ENCODE peak calls at places on chromosomes 13 and 19, in eight cellular contexts. W is HCT116, B is endothelial cell of umbilical vein, Y is SK-N-SH, V is WTC11, Z is A549, Q is K562, S is H1. U is an unnamed sample.

GRCh38 chr13:106187501-106187900 is 348.0 kb downstream of the EFNB2 start:
- DNase-seq in W (no peak), B (no peak), Y (no peak), V (no peak), Z (no peak), Q (no peak), S (no peak), U (peak; percentile 31)

GRCh38 chr19:46620267-46620666 is 4.6 kb downstream of the PTGIR start:
- DNase-seq in W (no peak), B (no peak), Y (no peak), V (no peak), Z (no peak), Q (no peak), S (no peak), U (no peak)

GRCh38 chr19:56966225-56966696 is 125.7 kb upstream of the PEG3 start:
- DNase-seq in W (no peak), B (no peak), Y (peak; percentile 29), V (no peak), Z (no peak), Q (no peak), S (no peak), U (no peak)

GRCh38 chr19:40716031-40716654 is 543 bp downstream of the COQ8B start:
- DNase-seq in W (peak; percentile 72), B (peak; percentile 90), Y (no peak), V (no peak), Z (peak; percentile 93), Q (peak; percentile 79), S (peak; percentile 49), U (no peak)

GRCh38 chr19:50414850-50415660 is 3.7 kb upstream of the SPIB start:
- DNase-seq in W (peak; percentile 16), B (peak; percentile 60), Y (peak; percentile 92), V (peak; percentile 95), Z (peak; percentile 86), Q (peak; percentile 92), S (peak; percentile 98), U (peak; percentile 60)

GRCh38 chr13:85255978-85256377 is 543.2 kb downstream of the SLITRK6 start:
- DNase-seq in W (no peak), B (no peak), Y (no peak), V (no peak), Z (no peak), Q (no peak), S (no peak), U (no peak)

GRCh38 chr13:91133941-91134772 is 213.3 kb upstream of the MIR17HG start:
- DNase-seq in W (peak; percentile 45), B (peak; percentile 63), Y (peak; percentile 37), V (peak; percentile 36), Z (peak; percentile 57), Q (peak; percentile 88), S (no peak), U (peak; percentile 53)

GRCh38 chr13:96431044-96431581 is 341.2 kb downstream of the HS6ST3 start:
- DNase-seq in W (no peak), B (no peak), Y (no peak), V (no peak), Z (peak; percentile 2), Q (no peak), S (no peak), U (peak; percentile 4)

GRCh38 chr13:76820759-76821158 is 65.4 kb downstream of the KCTD12 start:
- DNase-seq in W (no peak), B (no peak), Y (no peak), V (no peak), Z (no peak), Q (no peak), S (no peak), U (no peak)
- TF ChIP-seq CTCF in W (no peak), B (no peak), Y (no peak), V (no peak), Z (no peak), Q (no peak), S (no peak), U (no peak)

GRCh38 chr19:5806905-5807304 is 2.0 kb downstream of the NRTN start:
- DNase-seq in W (no peak), B (no peak), Y (no peak), V (no peak), Z (no peak), Q (no peak), S (no peak), U (no peak)

GRCh38 chr19:5803752-5804515 is 933 bp upstream of the NRTN start:
- DNase-seq in W (peak; percentile 78), B (peak; percentile 89), Y (peak; percentile 99), V (peak; percentile 99), Z (peak; percentile 87), Q (peak; percentile 97), S (peak; percentile 100), U (peak; percentile 89)

GRCh38 chr19:5804516-5805464 is at the start of gene NRTN:
- DNase-seq in W (no peak), B (no peak), Y (peak; percentile 82), V (peak; percentile 65), Z (no peak), Q (peak; percentile 72), S (peak; percentile 77), U (no peak)

GRCh38 chr19:5806133-5806489 is 1.2 kb downstream of the NRTN start:
- DNase-seq in W (no peak), B (no peak), Y (no peak), V (no peak), Z (no peak), Q (no peak), S (no peak), U (no peak)

GRCh38 chr19:5805465-5806132 is 732 bp downstream of the NRTN start:
- DNase-seq in W (no peak), B (peak; percentile 34), Y (peak; percentile 91), V (peak; percentile 95), Z (peak; percentile 62), Q (peak; percentile 87), S (peak; percentile 94), U (peak; percentile 71)
- TF ChIP-seq MAX in W (no peak), B (no peak), Y (no peak), V (no peak), Z (no peak), Q (peak; percentile 58), S (peak; percentile 44), U (peak; percentile 38)

DNA sequence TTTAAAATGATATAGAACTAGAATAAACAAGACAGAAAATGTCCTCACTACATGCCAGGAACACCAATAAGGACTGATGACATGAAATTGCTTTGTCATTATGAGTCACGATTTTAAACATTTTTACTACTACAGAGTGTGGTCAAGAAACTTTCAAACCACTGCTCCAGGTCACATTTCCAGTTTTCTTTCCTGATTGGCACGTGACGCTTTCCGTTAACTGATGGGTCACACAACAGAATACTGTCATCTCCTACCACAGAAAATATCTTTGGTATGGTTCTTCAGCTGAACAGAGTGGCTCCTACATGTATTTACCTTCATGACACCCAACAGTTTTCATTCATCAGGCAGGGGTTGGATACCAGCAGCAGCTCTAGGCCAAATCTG is 147.2 kb downstream of the RNF17 start:
- DNase-seq in W (no peak), B (no peak), Y (no peak), V (no peak), Z (peak; percentile 64), Q (peak; percentile 52), S (no peak), U (peak; percentile 83)
- TF ChIP-seq CTCF in W (no peak), B (no peak), Y (no peak), V (no peak), Z (no peak), Q (no peak), S (no peak), U (no peak)

GRCh38 chr19:18520848-18521691 is 800 bp downstream of the ELL start:
- DNase-seq in W (no peak), B (peak; percentile 22), Y (no peak), V (peak; percentile 42), Z (no peak), Q (peak; percentile 50), S (peak; percentile 59), U (peak; percentile 46)
- TF ChIP-seq MAX in W (no peak), B (no peak), Y (no peak), V (no peak), Z (no peak), Q (no peak), S (no peak), U (no peak)

GRCh38 chr19:54162241-54162805 is 2.8 kb upstream of the LENG1 start:
- DNase-seq in W (peak; percentile 65), B (peak; percentile 82), Y (peak; percentile 79), V (peak; percentile 87), Z (peak; percentile 89), Q (peak; percentile 90), S (peak; percentile 87), U (peak; percentile 89)

GRCh38 chr19:54160948-54161347 is 1.4 kb upstream of the LENG1 start:
- DNase-seq in W (no peak), B (no peak), Y (no peak), V (no peak), Z (no peak), Q (peak; percentile 22), S (no peak), U (no peak)

GRCh38 chr19:54159352-54160181 is at the start of gene LENG1:
- DNase-seq in W (peak; percentile 100), B (peak; percentile 100), Y (peak; percentile 97), V (peak; percentile 99), Z (peak; percentile 100), Q (peak; percentile 100), S (peak; percentile 93), U (peak; percentile 99)

GRCh38 chr19:54158812-54159351 is 639 bp downstream of the LENG1 start:
- DNase-seq in W (no peak), B (no peak), Y (no peak), V (no peak), Z (no peak), Q (peak; percentile 49), S (no peak), U (peak; percentile 21)

DNA sequence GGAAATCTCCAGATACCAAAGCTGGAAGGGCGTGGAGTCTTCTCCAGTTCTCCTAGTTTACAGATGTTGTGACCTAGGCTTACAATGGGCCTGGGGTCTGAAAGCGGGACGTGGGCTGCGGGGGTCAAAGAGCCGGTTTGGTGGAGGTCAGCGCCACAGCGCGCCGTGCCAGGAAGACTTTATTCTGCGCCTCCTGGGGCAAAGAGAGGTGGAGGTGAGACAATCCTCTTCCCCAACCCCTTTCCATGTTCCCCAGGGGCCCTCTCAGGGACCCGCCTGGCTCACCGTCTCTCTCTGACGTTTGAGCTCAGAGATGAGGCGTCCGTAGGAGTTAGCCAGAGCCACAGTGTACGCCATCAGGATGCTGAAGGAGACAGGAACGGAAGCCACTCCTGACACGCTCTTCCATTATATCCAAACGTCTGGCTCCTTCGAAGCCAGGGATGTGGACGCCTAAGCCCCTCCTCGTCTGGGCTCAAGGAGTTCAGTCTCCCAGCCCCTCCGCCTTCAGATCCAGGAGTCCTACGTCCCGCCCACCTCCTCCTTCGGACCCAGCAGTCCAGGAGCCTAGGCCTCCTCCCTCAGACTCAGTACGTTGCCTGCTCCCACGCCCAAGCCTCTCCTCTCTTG is 776 bp upstream of the LENG1 start:
- DNase-seq in W (no peak), B (peak; percentile 26), Y (no peak), V (no peak), Z (no peak), Q (peak; percentile 50), S (peak; percentile 58), U (peak; percentile 21)
- TF ChIP-seq CTCF in W (no peak), B (no peak), Y (no peak), V (no peak), Z (no peak), Q (no peak), S (no peak), U (no peak)

GRCh38 chr13:64551755-64552154 is 2678.4 kb downstream of the PCDH9 start:
- DNase-seq in W (no peak), B (no peak), Y (no peak), V (no peak), Z (peak; percentile 62), Q (no peak), S (no peak), U (no peak)
- TF ChIP-seq MAX in W (no peak), B (no peak), Y (no peak), V (no peak), Z (no peak), Q (no peak), S (no peak), U (no peak)

GRCh38 chr19:29259153-29259552 is 46.2 kb upstream of the UQCRFS1 start:
- DNase-seq in W (no peak), B (no peak), Y (no peak), V (no peak), Z (peak; percentile 51), Q (peak; percentile 39), S (no peak), U (peak; percentile 19)
- TF ChIP-seq CTCF in W (peak; percentile 38), B (no peak), Y (peak; percentile 18), V (no peak), Z (peak; percentile 43), Q (peak; percentile 54), S (peak; percentile 33), U (peak; percentile 24)

U was measured in NB4.